ENCODE peak calls at places on chromosomes 5 and 9, in nine cellular contexts. R, W, Q, U, K, H, I, E and S are unnamed samples.

GRCh38 chr5:132475939-132476852 is 14.4 kb downstream of the IRF1 start:
- DNase-seq in R (no peak), W (no peak), Q (no peak), U (no peak), K (no peak), H (peak), I (no peak), E (no peak), S (peak)

GRCh38 chr9:36346578-36346977 is 53.5 kb downstream of the RNF38 start:
- DNase-seq in R (no peak), W (no peak), Q (no peak), U (no peak), K (no peak), H (no peak), I (no peak), E (no peak), S (no peak)

GRCh38 chr5:40041452-40041851 is 616.7 kb upstream of the DAB2 start:
- DNase-seq in R (peak), W (no peak), Q (no peak), U (no peak), K (no peak), H (no peak), I (no peak), E (no peak), S (no peak)

GRCh38 chr5:1380011-1380817 is 35.3 kb upstream of the CLPTM1L start:
- DNase-seq in R (no peak), W (peak), Q (peak), U (peak), K (peak), H (peak), I (peak), E (peak), S (no peak)

GRCh38 chr5:172979778-172980177 is 3.8 kb upstream of the ATP6V0E1 start:
- DNase-seq in R (peak), W (no peak), Q (no peak), U (no peak), K (no peak), H (no peak), I (no peak), E (no peak), S (no peak)

GRCh38 chr9:120928720-120929389 is 2.3 kb upstream of the TRAF1 start:
- DNase-seq in R (no peak), W (peak), Q (peak), U (peak), K (peak), H (peak), I (peak), E (peak), S (no peak)

GRCh38 chr5:158609729-158610128 is 490.0 kb downstream of the EBF1 start:
- DNase-seq in R (no peak), W (no peak), Q (no peak), U (no peak), K (peak), H (no peak), I (no peak), E (no peak), S (no peak)

GRCh38 chr5:50547303-50547702 is 106.2 kb upstream of the EMB start:
- DNase-seq in R (no peak), W (no peak), Q (no peak), U (no peak), K (no peak), H (no peak), I (peak), E (no peak), S (no peak)

GRCh38 chr5:178392998-178393397 is 160.4 kb upstream of the PHYKPL start:
- DNase-seq in R (no peak), W (no peak), Q (peak), U (no peak), K (no peak), H (no peak), I (no peak), E (peak), S (no peak)

GRCh38 chr9:76866689-76867088 is 39.2 kb downstream of the PRUNE2 start:
- DNase-seq in R (peak), W (no peak), Q (no peak), U (no peak), K (peak), H (no peak), I (no peak), E (no peak), S (no peak)

GRCh38 chr5:138934971-138935370 is 59.8 kb upstream of the LRRTM2 start:
- DNase-seq in R (no peak), W (no peak), Q (no peak), U (no peak), K (no peak), H (no peak), I (no peak), E (no peak), S (no peak)

GRCh38 chr5:166031926-166032325 is 2259.5 kb upstream of the WWC1 start:
- DNase-seq in R (peak), W (no peak), Q (no peak), U (no peak), K (no peak), H (no peak), I (no peak), E (no peak), S (no peak)

GRCh38 chr5:163595851-163596399 is 90.5 kb downstream of the MAT2B start:
- DNase-seq in R (no peak), W (no peak), Q (no peak), U (no peak), K (no peak), H (no peak), I (no peak), E (no peak), S (no peak)

DNA sequence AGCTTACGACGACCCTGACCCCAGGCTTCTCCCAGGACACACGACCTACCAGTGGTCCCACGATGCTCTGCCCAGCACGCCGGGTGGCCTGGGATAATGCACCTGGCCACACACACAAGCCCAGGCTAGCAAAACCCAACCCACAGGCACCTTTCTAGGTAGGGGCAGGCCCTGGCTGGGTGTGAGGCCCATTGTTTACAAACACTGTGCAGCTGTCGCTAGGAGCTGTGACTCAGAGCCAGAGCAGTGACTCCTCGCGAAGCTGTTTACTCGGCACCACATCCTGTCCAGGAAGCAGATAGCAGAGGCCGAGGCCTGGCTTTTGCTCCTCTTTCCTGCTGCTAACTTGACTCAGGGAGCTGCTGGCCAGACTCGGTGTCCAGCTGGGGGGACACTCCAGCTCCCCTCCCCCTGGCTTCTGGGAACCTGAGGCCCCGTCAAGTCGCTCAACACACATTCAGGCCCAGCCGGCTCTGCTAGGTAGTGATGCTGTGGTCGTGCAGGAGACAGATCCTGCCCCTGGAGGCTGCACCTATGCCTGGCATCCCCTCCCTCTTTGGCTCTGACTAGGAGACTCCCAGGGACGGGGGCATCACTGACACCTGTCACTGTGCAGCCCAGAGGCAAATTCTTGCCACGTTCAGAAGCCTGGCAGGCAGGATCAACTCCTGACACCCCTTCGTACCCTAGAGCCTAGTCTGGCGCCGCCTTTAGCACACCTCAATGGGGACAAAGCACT is 12.8 kb upstream of the RALGDS start:
- DNase-seq in R (peak), W (peak), Q (peak), U (no peak), K (peak), H (peak), I (peak), E (peak), S (peak)
- TF ChIP-seq CTCF in R (no peak), W (no peak), Q (no peak), U (no peak), K (no peak), H (no peak), I (no peak), E (no peak), S (no peak)

GRCh38 chr9:122202099-122202498 is 26.7 kb downstream of the LHX6 start:
- DNase-seq in R (no peak), W (no peak), Q (no peak), U (no peak), K (no peak), H (no peak), I (no peak), E (no peak), S (no peak)

GRCh38 chr9:122203995-122204394 is 24.8 kb downstream of the LHX6 start:
- DNase-seq in R (no peak), W (no peak), Q (no peak), U (no peak), K (no peak), H (no peak), I (no peak), E (no peak), S (no peak)

GRCh38 chr9:122205176-122205575 is 23.6 kb downstream of the LHX6 start:
- DNase-seq in R (no peak), W (no peak), Q (no peak), U (no peak), K (no peak), H (no peak), I (no peak), E (no peak), S (no peak)

GRCh38 chr9:122206118-122207046 is 22.4 kb downstream of the LHX6 start:
- DNase-seq in R (peak), W (no peak), Q (no peak), U (no peak), K (peak), H (no peak), I (no peak), E (no peak), S (no peak)

DNA sequence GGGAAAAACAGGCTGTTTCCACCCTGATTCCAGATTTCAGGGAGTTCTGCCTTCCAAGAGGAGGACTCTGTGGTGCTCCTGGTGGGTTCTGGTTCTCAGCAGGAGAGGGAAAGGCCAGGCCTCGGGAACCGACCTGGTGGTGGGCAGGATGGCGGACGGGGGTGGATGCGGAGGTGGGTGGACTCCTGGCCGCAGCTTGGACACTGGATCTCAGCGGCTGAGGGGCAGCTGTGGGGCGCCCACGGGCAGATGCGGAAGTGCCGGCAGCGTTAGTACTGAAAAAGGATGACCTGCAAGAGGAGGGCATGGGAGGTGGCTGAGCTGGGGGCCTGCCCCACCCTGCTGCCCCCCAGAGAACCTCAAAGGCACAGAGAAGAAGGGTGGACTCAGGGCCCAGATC is 24.3 kb downstream of the LHX6 start:
- DNase-seq in R (no peak), W (no peak), Q (no peak), U (no peak), K (no peak), H (no peak), I (no peak), E (no peak), S (no peak)
- TF ChIP-seq CTCF in R (no peak), W (no peak), Q (no peak), U (no peak), K (no peak), H (no peak), I (no peak), E (no peak), S (no peak)

GRCh38 chr5:15790446-15791005 is 290.5 kb downstream of the FBXL7 start:
- DNase-seq in R (no peak), W (no peak), Q (no peak), U (no peak), K (peak), H (no peak), I (no peak), E (no peak), S (no peak)

GRCh38 chr5:15791859-15792258 is 291.9 kb downstream of the FBXL7 start:
- DNase-seq in R (no peak), W (no peak), Q (no peak), U (no peak), K (peak), H (no peak), I (no peak), E (no peak), S (no peak)

GRCh38 chr5:15789661-15790060 is 289.7 kb downstream of the FBXL7 start:
- DNase-seq in R (no peak), W (no peak), Q (no peak), U (no peak), K (no peak), H (peak), I (no peak), E (no peak), S (no peak)

GRCh38 chr5:15794117-15794985 is 294.4 kb downstream of the FBXL7 start:
- DNase-seq in R (peak), W (no peak), Q (no peak), U (no peak), K (no peak), H (no peak), I (no peak), E (no peak), S (no peak)

GRCh38 chr5:15791274-15791673 is 291.3 kb downstream of the FBXL7 start:
- DNase-seq in R (no peak), W (no peak), Q (no peak), U (no peak), K (no peak), H (no peak), I (no peak), E (no peak), S (no peak)
- TF ChIP-seq CTCF in R (no peak), W (no peak), Q (no peak), U (no peak), K (peak), H (no peak), I (no peak), E (no peak), S (peak)

GRCh38 chr5:168708301-168708695 is 129.1 kb upstream of the PANK3 start:
- DNase-seq in R (no peak), W (no peak), Q (no peak), U (no peak), K (no peak), H (no peak), I (no peak), E (no peak), S (no peak)

GRCh38 chr5:168705321-168705720 is 126.2 kb upstream of the PANK3 start:
- DNase-seq in R (no peak), W (no peak), Q (no peak), U (no peak), K (no peak), H (no peak), I (no peak), E (no peak), S (no peak)

GRCh38 chr5:168710706-168711105 is 131.5 kb upstream of the PANK3 start:
- DNase-seq in R (no peak), W (no peak), Q (no peak), U (no peak), K (no peak), H (no peak), I (no peak), E (no peak), S (no peak)

GRCh38 chr5:168707646-168708300 is 128.6 kb upstream of the PANK3 start:
- DNase-seq in R (no peak), W (no peak), Q (no peak), U (no peak), K (no peak), H (no peak), I (no peak), E (no peak), S (no peak)

DNA sequence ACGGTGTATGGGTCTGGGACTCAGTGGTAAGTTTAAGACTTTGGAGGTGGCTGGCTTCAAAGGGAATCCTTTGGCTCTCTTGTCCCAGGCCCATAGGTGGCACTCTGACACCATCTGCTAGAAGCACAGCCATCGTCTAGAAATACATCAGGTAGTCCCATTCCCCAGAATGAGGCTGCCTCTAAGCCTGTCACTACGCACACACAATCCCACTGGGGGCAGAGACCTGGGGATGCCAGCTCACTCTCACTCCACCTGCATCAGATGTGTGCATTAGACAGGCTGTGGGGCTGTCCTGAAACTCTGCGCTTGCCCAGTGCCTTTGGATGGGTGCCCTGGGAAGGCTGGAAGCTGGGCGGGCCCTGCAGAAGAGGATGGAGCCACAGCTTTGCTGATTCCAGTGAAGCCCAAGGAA is 127.5 kb upstream of the PANK3 start:
- DNase-seq in R (peak), W (no peak), Q (no peak), U (peak), K (peak), H (peak), I (no peak), E (no peak), S (no peak)
- TF ChIP-seq CTCF in R (peak), W (peak), Q (peak), U (peak), K (peak), H (peak), I (peak), E (no peak), S (peak)

GRCh38 chr5:126780165-126780827 is 3.4 kb downstream of the LMNB1 start:
- DNase-seq in R (peak), W (no peak), Q (no peak), U (peak), K (peak), H (peak), I (peak), E (peak), S (no peak)

GRCh38 chr5:126778675-126779403 is 1.9 kb downstream of the LMNB1 start:
- DNase-seq in R (no peak), W (no peak), Q (no peak), U (no peak), K (no peak), H (no peak), I (no peak), E (no peak), S (no peak)

GRCh38 chr5:126777974-126778674 is 1.2 kb downstream of the LMNB1 start:
- DNase-seq in R (peak), W (peak), Q (peak), U (peak), K (peak), H (peak), I (peak), E (peak), S (peak)

GRCh38 chr5:126777257-126777973 is 479 bp downstream of the LMNB1 start:
- DNase-seq in R (peak), W (peak), Q (peak), U (no peak), K (peak), H (peak), I (no peak), E (peak), S (no peak)

GRCh38 chr5:126776499-126777256 is at the start of gene LMNB1:
- DNase-seq in R (peak), W (peak), Q (peak), U (peak), K (peak), H (peak), I (peak), E (peak), S (peak)
- TF ChIP-seq CTCF in R (no peak), W (no peak), Q (no peak), U (no peak), K (peak), H (no peak), I (no peak), E (no peak), S (peak)

DNA sequence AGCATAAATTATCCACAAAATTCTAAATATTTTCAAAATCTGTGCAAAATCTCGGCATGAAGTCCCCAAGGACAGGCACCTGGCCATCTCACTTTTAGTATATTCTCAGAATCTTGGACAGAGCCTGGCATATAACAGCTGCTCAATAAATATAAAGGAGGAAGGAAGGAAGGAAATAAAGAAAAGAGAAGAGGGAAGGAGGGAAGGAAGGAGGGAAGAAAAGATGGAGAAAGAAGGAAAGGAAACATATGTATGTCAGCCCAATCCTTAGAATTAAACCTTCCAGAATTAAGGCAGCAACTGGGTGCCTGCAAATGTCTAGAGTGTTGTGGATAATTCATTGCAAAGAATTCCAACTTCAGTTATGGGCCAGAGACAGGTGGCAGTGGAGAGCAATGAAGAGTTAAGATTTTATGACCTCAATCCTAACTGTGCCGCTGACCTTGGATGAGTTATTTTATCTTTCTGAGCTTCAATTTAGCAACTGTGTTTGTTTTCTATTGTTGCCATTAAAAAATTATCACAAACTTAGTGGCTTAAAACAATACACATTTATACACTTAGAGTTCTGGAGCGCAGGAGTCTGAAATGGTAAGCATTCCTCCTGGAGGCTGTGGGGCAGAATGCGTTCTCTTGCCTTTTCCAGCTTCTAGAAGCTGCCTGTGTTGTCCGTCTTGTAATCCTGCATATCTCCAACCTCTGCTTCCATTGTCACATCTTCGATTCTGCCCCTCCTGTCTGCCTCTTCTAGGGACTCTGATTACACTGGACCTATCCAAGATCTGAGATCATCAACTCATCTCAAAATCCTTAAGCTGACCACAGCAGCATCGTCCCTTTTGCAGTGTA is 200.8 kb upstream of the MSX2 start:
- DNase-seq in R (no peak), W (no peak), Q (no peak), U (no peak), K (no peak), H (no peak), I (no peak), E (no peak), S (no peak)
- TF ChIP-seq CTCF in R (no peak), W (no peak), Q (no peak), U (peak), K (no peak), H (no peak), I (no peak), E (no peak), S (no peak)

DNA sequence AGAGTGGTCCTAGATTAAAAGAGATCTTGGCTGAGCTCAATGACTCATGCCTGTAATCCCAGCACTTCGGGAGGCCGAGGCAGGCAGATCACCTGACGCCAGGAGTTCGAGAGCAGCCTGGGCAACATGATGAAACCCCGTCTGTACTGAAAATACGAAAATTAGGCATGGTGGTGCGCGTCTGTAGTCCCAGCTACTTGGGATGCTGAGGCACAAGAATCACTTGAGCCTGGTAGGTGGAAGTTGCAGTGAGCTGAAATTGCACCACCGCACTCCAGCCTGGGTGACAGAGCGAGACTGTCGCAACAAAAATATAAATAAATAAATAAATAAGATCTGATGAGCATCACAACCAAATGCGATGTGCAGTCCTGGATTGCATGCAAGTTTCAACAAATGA is 8.7 kb upstream of the ENG start:
- DNase-seq in R (no peak), W (no peak), Q (no peak), U (no peak), K (no peak), H (no peak), I (no peak), E (no peak), S (no peak)
- TF ChIP-seq CTCF in R (no peak), W (no peak), Q (no peak), U (no peak), K (no peak), H (no peak), I (no peak), E (no peak), S (no peak)

DNA sequence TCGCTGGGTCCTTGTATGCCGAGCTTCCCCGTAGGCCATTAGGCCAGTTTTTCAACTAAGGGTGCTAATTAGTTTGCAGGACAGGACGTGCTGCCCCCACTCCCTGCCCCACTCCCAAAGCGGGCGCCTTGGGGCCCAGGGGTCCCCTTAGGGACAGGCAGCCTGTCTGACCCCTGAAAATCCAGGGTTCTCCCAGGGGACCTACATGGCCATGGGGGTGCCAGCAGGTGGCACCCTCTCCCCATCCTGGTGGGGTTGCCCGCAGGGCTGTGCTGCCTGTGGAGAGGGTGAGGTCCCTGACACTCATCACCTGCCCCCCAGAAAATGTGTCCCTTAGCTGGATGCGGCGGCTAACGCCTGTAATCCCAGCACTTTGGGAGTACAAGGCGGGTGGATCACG is 8.5 kb upstream of the CCDC187 start:
- DNase-seq in R (peak), W (no peak), Q (no peak), U (no peak), K (peak), H (peak), I (peak), E (peak), S (no peak)
- TF ChIP-seq CTCF in R (peak), W (peak), Q (peak), U (peak), K (peak), H (peak), I (peak), E (peak), S (peak)